ENCODE peak calls at places on chromosomes 6 and 20, in eight cellular contexts. D, A, R, V, T, P, N and G are unnamed samples.

GRCh38 chr6:361411-362132 is 30.0 kb upstream of the IRF4 start:
- DNase-seq in D (no peak), A (no peak), R (no peak), V (peak; percentile 69), T (no peak), P (no peak), N (no peak), G (no peak)

GRCh38 chr6:20447581-20448132 is 46.0 kb downstream of the E2F3 start:
- DNase-seq in D (no peak), A (no peak), R (no peak), V (no peak), T (no peak), P (no peak), N (no peak), G (no peak)

GRCh38 chr20:46903256-46903655 is 8.6 kb downstream of the EYA2 start:
- DNase-seq in D (no peak), A (no peak), R (no peak), V (no peak), T (no peak), P (no peak), N (no peak), G (no peak)

GRCh38 chr6:2684059-2684749 is 66.5 kb downstream of the MYLK4 start:
- DNase-seq in D (no peak), A (no peak), R (no peak), V (no peak), T (no peak), P (no peak), N (no peak), G (peak; percentile 24)

GRCh38 chr6:81790034-81790433 is 37.6 kb upstream of the TENT5A start:
- DNase-seq in D (no peak), A (no peak), R (no peak), V (no peak), T (peak; percentile 83), P (no peak), N (no peak), G (no peak)

GRCh38 chr20:30811896-30812671 is 445.4 kb upstream of the DEFB115 start:
- DNase-seq in D (no peak), A (no peak), R (no peak), V (peak; percentile 87), T (peak; percentile 80), P (peak; percentile 20), N (peak; percentile 23), G (no peak)

GRCh38 chr6:169324661-169325459 is 71.2 kb upstream of the THBS2 start:
- DNase-seq in D (no peak), A (no peak), R (peak; percentile 68), V (no peak), T (no peak), P (no peak), N (no peak), G (no peak)

GRCh38 chr6:127225497-127225896 is 41.2 kb upstream of the RNF146 start:
- DNase-seq in D (no peak), A (no peak), R (no peak), V (no peak), T (no peak), P (no peak), N (no peak), G (no peak)

DNA sequence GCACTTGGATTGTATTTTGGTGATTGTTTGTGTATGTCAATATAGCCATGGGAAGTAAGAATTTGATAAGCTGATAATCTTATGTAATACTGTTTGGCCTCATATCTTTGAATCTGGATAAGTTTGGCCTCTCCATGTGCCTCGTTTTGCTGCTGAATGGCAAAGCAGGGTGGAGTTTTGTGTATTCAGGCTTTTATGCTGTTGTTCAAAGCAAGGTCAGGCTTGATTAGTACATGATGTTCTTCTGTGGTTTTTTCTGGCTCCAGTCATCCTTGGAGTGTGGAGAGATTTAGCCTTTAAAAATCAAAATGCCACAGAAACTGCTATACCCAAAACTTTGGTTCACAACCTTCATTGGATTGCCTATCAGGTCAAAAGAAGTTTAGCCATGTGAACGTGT is 728.9 kb upstream of the GJE1 start:
- DNase-seq in D (no peak), A (no peak), R (no peak), V (no peak), T (no peak), P (no peak), N (no peak), G (no peak)
- TF ChIP-seq POLR2AphosphoS5 in D (no peak), A (no peak), R (no peak), V (no peak), T (no peak), P (no peak), N (no peak), G (no peak)

GRCh38 chr6:43799671-43800623 is 29.9 kb downstream of the VEGFA start:
- DNase-seq in D (no peak), A (no peak), R (no peak), V (peak; percentile 54), T (no peak), P (no peak), N (peak; percentile 52), G (no peak)

GRCh38 chr6:43797919-43798318 is 27.9 kb downstream of the VEGFA start:
- DNase-seq in D (no peak), A (no peak), R (no peak), V (peak; percentile 49), T (no peak), P (no peak), N (no peak), G (no peak)

GRCh38 chr6:43800746-43801488 is 30.9 kb downstream of the VEGFA start:
- DNase-seq in D (no peak), A (no peak), R (no peak), V (peak; percentile 33), T (peak; percentile 44), P (no peak), N (no peak), G (no peak)

GRCh38 chr6:43796910-43797890 is 27.2 kb downstream of the VEGFA start:
- DNase-seq in D (no peak), A (no peak), R (no peak), V (peak; percentile 46), T (no peak), P (no peak), N (no peak), G (no peak)

DNA sequence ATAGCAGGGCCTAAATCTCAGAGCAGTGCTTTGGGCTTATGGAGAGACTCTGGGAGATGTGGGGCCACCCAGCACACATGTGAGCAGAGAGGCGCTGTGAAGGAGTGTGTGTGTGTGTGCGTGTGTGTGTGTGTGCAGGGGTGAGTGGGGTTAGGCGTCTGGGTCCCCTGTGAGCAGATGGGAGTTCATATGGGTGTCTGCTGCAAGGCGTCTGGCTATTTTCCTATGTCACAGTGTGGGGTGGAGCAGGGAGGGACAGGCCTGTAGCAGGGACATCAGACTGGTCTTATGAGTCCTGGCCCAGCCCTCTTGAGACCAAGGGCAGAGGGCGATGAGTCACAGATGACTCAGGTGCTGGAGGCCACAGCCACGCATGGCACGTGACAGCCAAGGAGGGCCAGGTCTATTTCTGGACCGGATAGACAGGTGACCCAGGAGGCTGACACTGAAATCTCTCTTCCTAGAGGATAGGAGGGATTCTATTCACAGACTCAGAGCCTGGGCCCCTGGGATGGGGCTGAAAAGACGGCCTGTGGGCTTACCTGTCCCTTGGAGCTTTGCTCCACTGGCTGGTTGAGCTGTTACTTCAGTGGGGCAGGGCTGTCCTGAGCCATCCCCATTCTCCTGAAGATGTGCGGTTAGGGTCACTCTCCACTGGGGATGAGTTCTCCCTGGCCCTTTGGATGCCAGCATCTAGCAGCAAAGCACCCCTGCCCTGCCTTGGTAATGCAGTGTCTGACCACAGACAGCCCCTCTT is 28.9 kb downstream of the VEGFA start:
- DNase-seq in D (peak; percentile 83), A (peak; percentile 92), R (no peak), V (peak; percentile 83), T (no peak), P (peak; percentile 34), N (no peak), G (peak; percentile 90)
- H3K27ac ChIP-seq in D (no peak overlapping the region), A (peak overlapping the region; percentile 57), R (no peak overlapping the region), V (no peak overlapping the region), T (no peak overlapping the region), P (no peak overlapping the region), N (peak overlapping the region; percentile 92), G (peak overlapping the region; percentile 34)

GRCh38 chr6:83126807-83127206 is 59.3 kb downstream of the DOP1A start:
- DNase-seq in D (no peak), A (no peak), R (no peak), V (no peak), T (peak; percentile 6), P (no peak), N (no peak), G (no peak)

GRCh38 chr6:83127258-83127657 is 59.8 kb downstream of the DOP1A start:
- DNase-seq in D (no peak), A (no peak), R (no peak), V (no peak), T (no peak), P (no peak), N (no peak), G (no peak)

GRCh38 chr6:83126223-83126622 is 58.8 kb downstream of the DOP1A start:
- DNase-seq in D (no peak), A (no peak), R (no peak), V (no peak), T (no peak), P (no peak), N (no peak), G (no peak)

GRCh38 chr6:83124553-83124952 is 57.1 kb downstream of the DOP1A start:
- DNase-seq in D (no peak), A (no peak), R (no peak), V (no peak), T (no peak), P (no peak), N (no peak), G (no peak)

DNA sequence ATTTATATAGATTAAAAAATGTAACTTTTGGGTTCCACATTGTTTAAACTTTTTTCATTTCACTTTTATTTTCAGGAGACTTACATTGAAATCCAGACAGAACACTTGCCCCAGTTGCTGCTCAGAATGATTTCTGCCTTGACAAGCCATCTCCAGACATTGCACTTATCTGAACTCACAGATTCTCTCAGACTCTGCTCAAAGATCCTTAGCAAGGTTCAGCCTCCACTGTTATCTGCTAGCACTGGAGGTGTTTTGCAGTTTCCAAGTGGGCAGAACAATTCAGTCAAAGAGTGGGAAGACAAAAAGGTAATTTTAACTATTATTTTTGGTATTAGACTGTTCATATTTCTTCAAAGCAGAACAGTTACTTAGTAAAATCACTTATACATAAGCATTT is 58.0 kb downstream of the DOP1A start:
- DNase-seq in D (no peak), A (no peak), R (no peak), V (no peak), T (no peak), P (no peak), N (no peak), G (no peak)
- TF ChIP-seq POLR2AphosphoS5 in D (no peak), A (no peak), R (no peak), V (no peak), T (no peak), P (no peak), N (no peak), G (no peak)

GRCh38 chr6:134267917-134268361 is 50.0 kb downstream of the SGK1 start:
- DNase-seq in D (peak; percentile 19), A (no peak), R (no peak), V (no peak), T (peak; percentile 82), P (no peak), N (no peak), G (no peak)
- H3K27ac ChIP-seq in D (no peak overlapping the region), A (no peak overlapping the region), R (no peak overlapping the region), V (no peak overlapping the region), T (peak overlapping the region; percentile 87), P (no peak overlapping the region), N (no peak overlapping the region), G (no peak overlapping the region)

DNA sequence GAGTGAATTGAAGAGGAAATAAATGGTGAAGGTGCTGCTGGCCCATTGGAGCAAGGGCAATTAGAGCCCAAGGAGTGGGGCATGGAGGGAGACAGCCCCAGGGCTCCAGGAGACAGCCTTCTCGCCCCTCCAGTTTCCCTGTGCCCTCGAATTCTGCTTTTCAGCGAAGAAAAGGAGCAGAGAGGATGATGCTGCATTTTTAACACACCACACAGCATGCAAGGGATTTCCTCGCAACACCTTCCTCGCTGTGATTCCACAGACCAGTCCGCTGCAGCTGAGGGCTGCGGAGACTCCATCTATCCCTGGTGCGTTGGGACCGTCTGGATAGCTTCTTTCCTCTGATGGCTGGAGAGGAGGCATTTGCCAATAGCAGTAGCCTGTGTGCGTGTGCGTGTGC is 41.7 kb downstream of the PTCHD4 start:
- DNase-seq in D (no peak), A (no peak), R (no peak), V (no peak), T (peak; percentile 43), P (no peak), N (no peak), G (no peak)
- TF ChIP-seq POLR2AphosphoS5 in D (no peak), A (no peak), R (no peak), V (no peak), T (no peak), P (no peak), N (no peak), G (no peak)